ENCODE peak calls at places on chromosomes 5 and 9, in ten cellular contexts. Q, A, U, H, O, Z, R, D, C and T are unnamed samples.
A peak's percentile ranks its signal among the peaks of the same experiment; 100 is the strongest.

GRCh38 chr5:5240234-5240633 is 100.1 kb downstream of the ADAMTS16 start:
- DNase-seq in U (no peak), A (no peak), H (no peak), C (no peak), D (no peak), Z (no peak), R (no peak), O (no peak), Q (no peak), T (no peak)

GRCh38 chr5:57816108-57816507 is 333.5 kb upstream of the ACTBL2 start:
- DNase-seq in U (peak; percentile 15), O (no peak), A (no peak), D (no peak), C (no peak), Q (no peak), H (no peak), R (no peak), Z (no peak), T (no peak)

GRCh38 chr5:87393331-87393730 is 19.4 kb downstream of the CCNH start:
- DNase-seq in U (no peak), C (no peak), D (no peak), H (no peak), O (no peak), Q (no peak), Z (no peak), A (no peak), R (no peak), T (no peak)

GRCh38 chr9:82923410-82924242 is 139.3 kb downstream of the RASEF start:
- DNase-seq in H (no peak), Q (no peak), D (no peak), U (no peak), Z (no peak), C (peak; percentile 23), R (no peak), O (no peak), A (no peak), T (no peak)

GRCh38 chr9:120531683-120532300 is 48.2 kb downstream of the CDK5RAP2 start:
- DNase-seq in C (peak; percentile 25), Z (peak; percentile 14), Q (peak; percentile 42), A (no peak), D (no peak), U (no peak), H (no peak), O (no peak), R (no peak), T (no peak)

GRCh38 chr5:67215592-67216471 is 19.2 kb upstream of the CD180 start:
- DNase-seq in A (no peak), C (peak; percentile 71), Z (peak; percentile 87), U (no peak), H (peak; percentile 86), D (no peak), O (peak; percentile 87), Q (peak; percentile 56), R (peak; percentile 79), T (peak; percentile 85)

GRCh38 chr5:37703841-37704241 is 136.0 kb downstream of the GDNF start:
- DNase-seq in O (no peak), Z (no peak), A (no peak), D (no peak), C (no peak), U (no peak), H (no peak), Q (no peak), R (no peak), T (no peak)

GRCh38 chr9:130262771-130263170 is 2.8 kb upstream of the HMCN2 start:
- DNase-seq in H (peak; percentile 52), O (no peak), Q (no peak), U (no peak), A (no peak), C (no peak), R (no peak), D (no peak), Z (no peak), T (peak; percentile 53)

GRCh38 chr5:5178121-5178520 is 38.0 kb downstream of the ADAMTS16 start:
- DNase-seq in Q (no peak), A (peak; percentile 62), D (no peak), H (no peak), O (peak; percentile 59), U (no peak), C (peak; percentile 30), R (no peak), Z (no peak), T (no peak)

GRCh38 chr5:29543501-29543900 is 1650.0 kb upstream of the CDH6 start:
- DNase-seq in R (no peak), O (no peak), U (no peak), Z (no peak), D (no peak), A (no peak), H (no peak), C (no peak), Q (no peak), T (no peak)

DNA sequence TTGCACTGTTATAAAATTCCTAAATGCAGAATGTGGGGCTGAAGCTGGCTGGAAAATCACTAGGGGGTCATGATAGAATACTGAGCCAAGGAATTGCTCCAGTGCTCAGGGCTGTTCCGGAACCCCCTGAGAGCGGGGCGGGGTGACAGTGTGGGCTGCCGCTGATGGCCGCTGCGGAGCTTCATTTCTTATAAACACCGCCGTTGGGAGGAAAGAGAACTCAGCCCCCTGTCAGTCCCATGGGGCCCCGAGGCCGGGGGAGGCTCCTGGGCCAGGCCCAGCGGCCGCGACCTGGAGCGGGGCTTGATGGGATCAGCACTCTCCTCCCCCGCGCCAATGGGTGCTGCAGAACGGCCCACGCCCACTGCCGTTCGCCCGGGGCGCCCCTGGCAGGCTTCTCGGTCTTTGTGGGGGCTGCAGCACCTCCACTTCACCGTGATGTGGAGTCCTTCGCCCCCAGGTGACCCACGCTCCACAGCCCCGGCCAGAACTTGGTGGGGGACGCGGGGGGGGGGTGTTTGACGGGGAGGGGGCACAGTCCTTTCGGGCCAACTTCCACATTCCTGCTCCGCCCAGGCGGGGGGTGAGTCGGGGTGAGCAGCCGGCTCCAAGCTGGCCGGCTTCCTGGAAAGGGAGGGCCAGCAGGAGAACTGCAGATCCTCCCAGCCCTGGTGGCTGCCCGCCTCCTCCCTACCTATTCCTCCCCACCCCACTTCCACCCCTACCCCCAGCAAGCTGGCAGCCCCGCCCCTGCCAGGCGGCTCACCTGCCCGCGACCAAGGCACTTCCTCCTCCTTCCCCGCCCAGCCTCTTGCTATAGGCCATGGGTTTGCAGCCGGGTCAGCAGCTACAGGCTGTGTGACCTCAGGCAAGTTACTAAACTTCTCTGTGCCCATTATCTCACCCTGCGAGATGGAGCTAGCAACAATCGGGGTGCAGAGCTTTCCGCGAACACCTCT is 5.4 kb upstream of the IRF1 start:
- DNase-seq in D (peak; percentile 92), Z (peak; percentile 97), R (peak; percentile 72), A (peak; percentile 97), C (peak; percentile 87), O (peak; percentile 96), U (peak; percentile 89), H (peak; percentile 91), Q (peak; percentile 85), T (peak; percentile 94)
- TF ChIP-seq POLR2AphosphoS5 in D (peak; percentile 41), Z (peak; percentile 62), R (peak; percentile 32), A (peak; percentile 54), C (peak; percentile 25), O (peak; percentile 69), U (no peak), H (no peak), Q (no peak), T (no peak)

GRCh38 chr9:124654431-124654830 is 116.7 kb downstream of the NR6A1 start:
- DNase-seq in U (no peak), D (no peak), O (no peak), H (no peak), Q (no peak), C (no peak), A (no peak), R (no peak), Z (no peak), T (no peak)

GRCh38 chr9:124660341-124660801 is 110.7 kb downstream of the NR6A1 start:
- DNase-seq in A (no peak), Q (peak; percentile 22), R (peak; percentile 60), D (no peak), C (peak; percentile 36), H (no peak), O (no peak), Z (peak; percentile 11), U (no peak), T (no peak)

GRCh38 chr9:124658165-124659017 is 112.7 kb downstream of the NR6A1 start:
- DNase-seq in U (no peak), C (peak; percentile 76), R (peak; percentile 93), H (peak; percentile 79), Q (peak; percentile 76), D (peak; percentile 23), A (no peak), Z (peak; percentile 62), O (peak; percentile 59), T (peak; percentile 73)

GRCh38 chr9:124659099-124659659 is 111.9 kb downstream of the NR6A1 start:
- DNase-seq in Q (peak; percentile 71), O (peak; percentile 53), A (peak; percentile 93), R (peak; percentile 81), Z (peak; percentile 66), C (peak; percentile 93), U (peak; percentile 33), H (peak; percentile 85), D (peak; percentile 81), T (peak; percentile 83)

DNA sequence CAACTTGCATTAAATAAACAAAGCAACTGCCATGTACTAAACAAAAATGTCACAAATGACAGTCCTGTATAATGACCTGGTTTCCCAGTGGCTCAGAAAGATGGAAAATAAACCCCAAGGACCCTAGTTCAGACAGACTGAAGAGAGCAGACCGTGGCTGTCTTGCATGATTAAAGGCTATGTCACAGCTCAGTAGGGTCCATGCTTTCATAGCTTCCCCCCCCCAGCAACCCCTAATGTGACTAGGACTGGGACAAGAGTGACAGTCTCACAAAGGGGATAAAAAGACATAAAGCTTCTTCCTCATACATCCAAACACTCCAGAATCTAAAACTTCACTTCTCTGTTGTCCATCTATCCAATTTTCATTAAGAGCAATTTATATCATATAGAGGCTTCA is 113.6 kb downstream of the NR6A1 start:
- DNase-seq in A (no peak), C (no peak), H (no peak), Z (no peak), O (no peak), D (no peak), U (no peak), Q (no peak), R (no peak), T (no peak)
- H3K4me3 ChIP-seq in A (no peak overlapping the region), C (no peak overlapping the region), H (no peak overlapping the region), Z (no peak overlapping the region), O (no peak overlapping the region), D (peak overlapping the region; percentile 39), U (no peak overlapping the region), Q (peak overlapping the region; percentile 83), R (peak overlapping the region; percentile 4), T (no peak overlapping the region)

DNA sequence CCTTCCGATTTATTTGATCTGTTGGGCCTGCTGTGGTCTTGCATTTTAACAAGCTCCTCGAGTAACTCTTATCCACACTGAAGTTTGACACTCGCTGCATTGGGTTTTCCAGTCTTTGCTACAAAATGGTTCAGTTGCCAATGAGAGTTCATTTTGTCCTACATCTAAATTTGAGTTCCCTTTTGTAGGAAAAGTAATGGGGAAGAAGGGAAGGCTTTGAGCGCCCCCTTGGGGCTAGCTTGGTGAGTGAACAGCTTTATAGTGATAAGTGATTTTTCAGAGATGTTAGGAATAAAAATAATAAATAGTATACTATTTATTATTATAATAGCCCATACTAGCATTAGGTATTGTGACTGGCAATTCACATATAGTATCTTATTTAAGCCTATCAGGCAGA is 89.9 kb upstream of the GNAQ start:
- DNase-seq in D (peak; percentile 32), Q (peak; percentile 39), O (peak; percentile 79), A (no peak), C (peak; percentile 36), H (no peak), Z (peak; percentile 77), R (no peak), U (no peak), T (peak; percentile 64)
- TF ChIP-seq EP300 in D (no peak), Q (no peak), O (no peak), A (no peak), C (no peak), H (no peak), Z (no peak), R (no peak), U (no peak), T (no peak)

GRCh38 chr5:7828269-7828668 is 22.7 kb downstream of the CFAP90 start:
- DNase-seq in H (no peak), Z (peak; percentile 11), C (no peak), D (no peak), A (no peak), U (no peak), Q (no peak), R (no peak), O (peak; percentile 67), T (no peak)
- TF ChIP-seq POLR2AphosphoS5 in H (no peak), Z (no peak), C (no peak), D (no peak), A (no peak), U (no peak), Q (no peak), R (no peak), O (no peak), T (no peak)